ENCODE peak calls at places on chromosomes 13 and 19, in eight cellular contexts. One of them, this sample, is unnamed.
A peak's percentile ranks its signal among the peaks of the same experiment; 100 is the strongest.

GRCh38 chr19:57288373-57288772 is 8.1 kb downstream of the ZNF460 start:
- DNase-seq in nephron progenitor cell: no peak
- DNase-seq in lower leg skin: no peak
- DNase-seq in mesothelial cell of epicardium: no peak
- DNase-seq in mammary epithelial cell: no peak
- DNase-seq in uterus: no peak
- DNase-seq in CD4-positive, alpha-beta T cell: no peak
- DNase-seq in cardiac fibroblast: no peak
- DNase-seq in this sample: no peak

GRCh38 chr13:90445179-90445578 is 902.3 kb upstream of the MIR17HG start:
- DNase-seq in mesothelial cell of epicardium: no peak
- DNase-seq in nephron progenitor cell: no peak
- DNase-seq in lower leg skin: no peak
- DNase-seq in uterus: no peak
- DNase-seq in cardiac fibroblast: peak; percentile 96
- DNase-seq in mammary epithelial cell: peak; percentile 80
- DNase-seq in CD4-positive, alpha-beta T cell: no peak
- DNase-seq in this sample: no peak

GRCh38 chr19:5880604-5881078 is 10.3 kb upstream of the FUT5 start:
- DNase-seq in mammary epithelial cell: peak; percentile 19
- DNase-seq in CD4-positive, alpha-beta T cell: no peak
- DNase-seq in lower leg skin: no peak
- DNase-seq in nephron progenitor cell: peak; percentile 44
- DNase-seq in uterus: peak; percentile 51
- DNase-seq in cardiac fibroblast: peak; percentile 52
- DNase-seq in mesothelial cell of epicardium: no peak
- DNase-seq in this sample: no peak

GRCh38 chr19:54805665-54806515 is 2.5 kb downstream of the KIR2DL4 start:
- DNase-seq in mammary epithelial cell: no peak
- DNase-seq in CD4-positive, alpha-beta T cell: no peak
- DNase-seq in nephron progenitor cell: no peak
- DNase-seq in uterus: no peak
- DNase-seq in mesothelial cell of epicardium: no peak
- DNase-seq in cardiac fibroblast: no peak
- DNase-seq in lower leg skin: peak; percentile 68
- DNase-seq in this sample: no peak

GRCh38 chr19:35165200-35166058 is 10.9 kb downstream of the FXYD5 start:
- DNase-seq in cardiac fibroblast: no peak
- DNase-seq in uterus: no peak
- DNase-seq in mammary epithelial cell: no peak
- DNase-seq in CD4-positive, alpha-beta T cell: no peak
- DNase-seq in nephron progenitor cell: no peak
- DNase-seq in mesothelial cell of epicardium: no peak
- DNase-seq in lower leg skin: peak; percentile 37
- DNase-seq in this sample: no peak

GRCh38 chr13:99984134-99984462 is 2.5 kb downstream of the ZIC2 start:
- DNase-seq in nephron progenitor cell: no peak
- DNase-seq in mesothelial cell of epicardium: no peak
- DNase-seq in mammary epithelial cell: no peak
- DNase-seq in uterus: no peak
- DNase-seq in cardiac fibroblast: no peak
- DNase-seq in CD4-positive, alpha-beta T cell: no peak
- DNase-seq in lower leg skin: no peak
- DNase-seq in this sample: no peak

GRCh38 chr13:107296804-107297203 is 728.9 kb upstream of the ARGLU1 start:
- DNase-seq in mesothelial cell of epicardium: no peak
- DNase-seq in lower leg skin: no peak
- DNase-seq in cardiac fibroblast: peak; percentile 5
- DNase-seq in mammary epithelial cell: no peak
- DNase-seq in uterus: no peak
- DNase-seq in CD4-positive, alpha-beta T cell: no peak
- DNase-seq in nephron progenitor cell: no peak
- DNase-seq in this sample: no peak

GRCh38 chr13:46321494-46322225 is 65.4 kb downstream of the RUBCNL start:
- DNase-seq in cardiac fibroblast: peak; percentile 77
- DNase-seq in lower leg skin: no peak
- DNase-seq in mammary epithelial cell: peak; percentile 34
- DNase-seq in uterus: peak; percentile 27
- DNase-seq in CD4-positive, alpha-beta T cell: peak; percentile 70
- DNase-seq in nephron progenitor cell: peak; percentile 64
- DNase-seq in mesothelial cell of epicardium: peak; percentile 57
- DNase-seq in this sample: peak; percentile 66

GRCh38 chr13:71869274-71869673 is 2.3 kb upstream of the DACH1 start:
- DNase-seq in mammary epithelial cell: no peak
- DNase-seq in uterus: no peak
- DNase-seq in lower leg skin: no peak
- DNase-seq in CD4-positive, alpha-beta T cell: no peak
- DNase-seq in mesothelial cell of epicardium: no peak
- DNase-seq in cardiac fibroblast: no peak
- DNase-seq in nephron progenitor cell: no peak
- DNase-seq in this sample: no peak

GRCh38 chr13:99034333-99035085 is 56.6 kb upstream of the DOCK9 start:
- DNase-seq in mesothelial cell of epicardium: no peak
- DNase-seq in nephron progenitor cell: no peak
- DNase-seq in cardiac fibroblast: no peak
- DNase-seq in CD4-positive, alpha-beta T cell: no peak
- DNase-seq in uterus: no peak
- DNase-seq in lower leg skin: no peak
- DNase-seq in mammary epithelial cell: no peak
- DNase-seq in this sample: no peak

GRCh38 chr13:95301135-95301946 is at the start of gene ABCC4:
- DNase-seq in mammary epithelial cell: peak; percentile 72
- DNase-seq in cardiac fibroblast: peak; percentile 67
- DNase-seq in CD4-positive, alpha-beta T cell: peak; percentile 16
- DNase-seq in uterus: peak; percentile 70
- DNase-seq in mesothelial cell of epicardium: peak; percentile 69
- DNase-seq in nephron progenitor cell: peak; percentile 78
- DNase-seq in lower leg skin: peak; percentile 89
- DNase-seq in this sample: no peak

GRCh38 chr19:16351133-16351809 is 26.6 kb downstream of the KLF2 start:
- DNase-seq in CD4-positive, alpha-beta T cell: no peak
- DNase-seq in mesothelial cell of epicardium: no peak
- DNase-seq in uterus: no peak
- DNase-seq in mammary epithelial cell: no peak
- DNase-seq in lower leg skin: no peak
- DNase-seq in cardiac fibroblast: peak; percentile 22
- DNase-seq in nephron progenitor cell: no peak
- DNase-seq in this sample: no peak

GRCh38 chr13:35964764-35965163 is 166.4 kb downstream of the DCLK1 start:
- DNase-seq in mammary epithelial cell: no peak
- DNase-seq in CD4-positive, alpha-beta T cell: no peak
- DNase-seq in uterus: no peak
- DNase-seq in cardiac fibroblast: peak; percentile 83
- DNase-seq in mesothelial cell of epicardium: no peak
- DNase-seq in lower leg skin: no peak
- DNase-seq in nephron progenitor cell: no peak
- DNase-seq in this sample: no peak

GRCh38 chr19:48746738-48747575 is at the start of gene IZUMO1:
- DNase-seq in CD4-positive, alpha-beta T cell: peak; percentile 15
- DNase-seq in lower leg skin: peak; percentile 91
- DNase-seq in uterus: peak; percentile 73
- DNase-seq in mammary epithelial cell: no peak
- DNase-seq in nephron progenitor cell: peak; percentile 88
- DNase-seq in mesothelial cell of epicardium: peak; percentile 86
- DNase-seq in cardiac fibroblast: peak; percentile 95
- DNase-seq in this sample: peak; percentile 64

GRCh38 chr19:51183629-51184028 is 41.3 kb upstream of the CD33 start:
- DNase-seq in mesothelial cell of epicardium: no peak
- DNase-seq in uterus: no peak
- DNase-seq in nephron progenitor cell: no peak
- DNase-seq in mammary epithelial cell: no peak
- DNase-seq in CD4-positive, alpha-beta T cell: no peak
- DNase-seq in cardiac fibroblast: no peak
- DNase-seq in lower leg skin: peak; percentile 66
- DNase-seq in this sample: no peak

GRCh38 chr19:3968556-3969434 is 2.1 kb downstream of the DAPK3 start:
- DNase-seq in cardiac fibroblast: peak; percentile 100
- DNase-seq in lower leg skin: peak; percentile 96
- DNase-seq in CD4-positive, alpha-beta T cell: no peak
- DNase-seq in nephron progenitor cell: peak; percentile 76
- DNase-seq in mammary epithelial cell: peak; percentile 92
- DNase-seq in mesothelial cell of epicardium: peak; percentile 85
- DNase-seq in uterus: peak; percentile 90
- DNase-seq in this sample: no peak

GRCh38 chr13:40672310-40673060 is 6.0 kb upstream of the FOXO1 start:
- DNase-seq in uterus: no peak
- DNase-seq in mammary epithelial cell: peak; percentile 85
- DNase-seq in CD4-positive, alpha-beta T cell: no peak
- DNase-seq in nephron progenitor cell: no peak
- DNase-seq in mesothelial cell of epicardium: no peak
- DNase-seq in cardiac fibroblast: peak; percentile 69
- DNase-seq in lower leg skin: no peak
- DNase-seq in this sample: no peak

GRCh38 chr19:43570174-43570791 is 5.0 kb downstream of the XRCC1 start:
- DNase-seq in uterus: no peak
- DNase-seq in lower leg skin: no peak
- DNase-seq in cardiac fibroblast: no peak
- DNase-seq in nephron progenitor cell: no peak
- DNase-seq in mammary epithelial cell: peak; percentile 87
- DNase-seq in CD4-positive, alpha-beta T cell: no peak
- DNase-seq in mesothelial cell of epicardium: no peak
- DNase-seq in this sample: no peak

GRCh38 chr19:18967358-18968146 is 26.5 kb upstream of the HOMER3 start:
- DNase-seq in CD4-positive, alpha-beta T cell: no peak
- DNase-seq in nephron progenitor cell: peak; percentile 12
- DNase-seq in mammary epithelial cell: peak; percentile 62
- DNase-seq in uterus: peak; percentile 24
- DNase-seq in cardiac fibroblast: peak; percentile 92
- DNase-seq in mesothelial cell of epicardium: no peak
- DNase-seq in lower leg skin: peak; percentile 96
- DNase-seq in this sample: peak; percentile 93

GRCh38 chr19:7272856-7273578 is 21.2 kb downstream of the INSR start:
- DNase-seq in mesothelial cell of epicardium: no peak
- DNase-seq in uterus: no peak
- DNase-seq in nephron progenitor cell: no peak
- DNase-seq in cardiac fibroblast: peak; percentile 21
- DNase-seq in CD4-positive, alpha-beta T cell: no peak
- DNase-seq in mammary epithelial cell: no peak
- DNase-seq in lower leg skin: no peak
- DNase-seq in this sample: no peak

GRCh38 chr13:94660695-94661324 is 51.5 kb downstream of the SOX21 start:
- DNase-seq in mesothelial cell of epicardium: no peak
- DNase-seq in nephron progenitor cell: no peak
- DNase-seq in mammary epithelial cell: no peak
- DNase-seq in lower leg skin: no peak
- DNase-seq in uterus: no peak
- DNase-seq in cardiac fibroblast: peak; percentile 42
- DNase-seq in CD4-positive, alpha-beta T cell: no peak
- DNase-seq in this sample: no peak

GRCh38 chr13:41224113-41225110 is 30.0 kb upstream of the KBTBD7 start:
- DNase-seq in uterus: no peak
- DNase-seq in nephron progenitor cell: no peak
- DNase-seq in cardiac fibroblast: peak; percentile 80
- DNase-seq in mammary epithelial cell: peak; percentile 56
- DNase-seq in lower leg skin: no peak
- DNase-seq in CD4-positive, alpha-beta T cell: no peak
- DNase-seq in mesothelial cell of epicardium: no peak
- DNase-seq in this sample: no peak

GRCh38 chr13:73070451-73070850 is 11.6 kb downstream of the KLF5 start:
- DNase-seq in lower leg skin: no peak
- DNase-seq in mammary epithelial cell: no peak
- DNase-seq in CD4-positive, alpha-beta T cell: no peak
- DNase-seq in uterus: no peak
- DNase-seq in cardiac fibroblast: no peak
- DNase-seq in mesothelial cell of epicardium: no peak
- DNase-seq in nephron progenitor cell: no peak
- DNase-seq in this sample: no peak

GRCh38 chr13:80655778-80656518 is 315.0 kb upstream of the SPRY2 start:
- DNase-seq in uterus: no peak
- DNase-seq in cardiac fibroblast: no peak
- DNase-seq in CD4-positive, alpha-beta T cell: no peak
- DNase-seq in mammary epithelial cell: no peak
- DNase-seq in lower leg skin: no peak
- DNase-seq in nephron progenitor cell: no peak
- DNase-seq in mesothelial cell of epicardium: no peak
- DNase-seq in this sample: no peak
- TF ChIP-seq CTCF in uterus: no peak
- TF ChIP-seq CTCF in cardiac fibroblast: no peak
- TF ChIP-seq CTCF in CD4-positive, alpha-beta T cell: no peak
- TF ChIP-seq CTCF in mammary epithelial cell: no peak
- TF ChIP-seq CTCF in lower leg skin: no peak
- TF ChIP-seq CTCF in nephron progenitor cell: no peak
- TF ChIP-seq CTCF in mesothelial cell of epicardium: no peak
- TF ChIP-seq CTCF in this sample: no peak

GRCh38 chr19:13002389-13002898 is 7.2 kb downstream of the NFIX start:
- DNase-seq in mesothelial cell of epicardium: no peak
- DNase-seq in lower leg skin: no peak
- DNase-seq in CD4-positive, alpha-beta T cell: no peak
- DNase-seq in uterus: no peak
- DNase-seq in nephron progenitor cell: no peak
- DNase-seq in cardiac fibroblast: no peak
- DNase-seq in mammary epithelial cell: no peak
- DNase-seq in this sample: no peak
- TF ChIP-seq CTCF in mesothelial cell of epicardium: no peak
- TF ChIP-seq CTCF in lower leg skin: no peak
- TF ChIP-seq CTCF in CD4-positive, alpha-beta T cell: no peak
- TF ChIP-seq CTCF in uterus: no peak
- TF ChIP-seq CTCF in nephron progenitor cell: no peak
- TF ChIP-seq CTCF in cardiac fibroblast: no peak
- TF ChIP-seq CTCF in mammary epithelial cell: no peak
- TF ChIP-seq CTCF in this sample: no peak

DNA sequence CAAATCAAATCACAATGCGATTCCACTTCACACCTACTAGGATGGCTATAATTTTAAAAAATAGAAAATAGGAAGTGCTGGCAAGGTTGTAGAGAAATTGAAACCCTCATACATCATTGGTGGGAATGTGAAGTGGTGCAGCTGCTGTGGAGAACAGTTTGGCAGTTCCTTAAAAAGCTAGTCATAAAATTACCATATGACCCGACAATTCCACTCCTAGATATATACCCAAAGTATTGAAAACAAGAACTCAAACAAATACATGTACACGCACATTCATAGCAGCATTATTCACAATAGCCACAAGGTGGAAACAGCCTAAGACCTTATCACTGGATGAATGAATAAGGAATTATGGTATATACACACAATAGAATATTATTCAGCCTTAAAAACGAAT is 12.0 kb downstream of the HMGB1 start:
- DNase-seq in lower leg skin: no peak
- DNase-seq in cardiac fibroblast: peak; percentile 41
- DNase-seq in mesothelial cell of epicardium: no peak
- DNase-seq in nephron progenitor cell: no peak
- DNase-seq in uterus: no peak
- DNase-seq in CD4-positive, alpha-beta T cell: no peak
- DNase-seq in mammary epithelial cell: no peak
- DNase-seq in this sample: no peak
- TF ChIP-seq CTCF in lower leg skin: no peak
- TF ChIP-seq CTCF in cardiac fibroblast: peak; percentile 32
- TF ChIP-seq CTCF in mesothelial cell of epicardium: no peak
- TF ChIP-seq CTCF in nephron progenitor cell: no peak
- TF ChIP-seq CTCF in uterus: no peak
- TF ChIP-seq CTCF in CD4-positive, alpha-beta T cell: no peak
- TF ChIP-seq CTCF in mammary epithelial cell: peak; percentile 22
- TF ChIP-seq CTCF in this sample: peak; percentile 39

DNA sequence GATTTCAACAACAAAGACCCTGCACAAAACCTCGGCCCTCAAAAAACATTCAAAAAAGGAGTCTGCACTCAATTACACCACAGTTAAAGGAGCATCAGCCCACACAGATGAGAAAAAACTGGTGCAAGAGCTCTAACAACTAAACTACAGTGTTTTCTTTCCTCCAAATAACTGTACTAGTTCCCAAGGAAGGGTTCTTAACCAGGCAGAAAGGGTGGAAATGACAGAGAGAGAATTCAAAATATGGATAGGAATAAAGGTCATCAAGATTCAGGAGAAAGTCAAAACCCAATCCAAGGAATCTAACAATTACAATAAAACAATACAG is 176.4 kb upstream of the TRPC4 start:
- DNase-seq in uterus: no peak
- DNase-seq in cardiac fibroblast: no peak
- DNase-seq in mammary epithelial cell: no peak
- DNase-seq in lower leg skin: no peak
- DNase-seq in mesothelial cell of epicardium: no peak
- DNase-seq in nephron progenitor cell: no peak
- DNase-seq in CD4-positive, alpha-beta T cell: no peak
- DNase-seq in this sample: no peak
- TF ChIP-seq CTCF in uterus: no peak
- TF ChIP-seq CTCF in cardiac fibroblast: no peak
- TF ChIP-seq CTCF in mammary epithelial cell: no peak
- TF ChIP-seq CTCF in lower leg skin: no peak
- TF ChIP-seq CTCF in mesothelial cell of epicardium: no peak
- TF ChIP-seq CTCF in nephron progenitor cell: no peak
- TF ChIP-seq CTCF in CD4-positive, alpha-beta T cell: no peak
- TF ChIP-seq CTCF in this sample: no peak

This sample was measured in CD14-positive monocyte.